ENCODE peak calls at places on chromosomes 13 and 19, in four cellular contexts. C is WTC11, M is SK-N-SH, E is K562. H is an unnamed sample.

GRCh38 chr13:100333141-100333540 is 244.2 kb downstream of the PCCA start:
- DNase-seq in C (no peak), M (no peak), E (no peak), H (no peak)

GRCh38 chr19:756232-756631 is 5.3 kb downstream of the MISP start:
- DNase-seq in C (no peak), M (peak), E (peak), H (peak)

GRCh38 chr13:50378513-50378970 is 363.3 kb downstream of the KCNRG start:
- DNase-seq in C (no peak), M (no peak), E (no peak), H (no peak)

GRCh38 chr13:113816925-113817859 is 46.7 kb downstream of the GAS6 start:
- DNase-seq in C (peak), M (peak), E (peak), H (peak)

GRCh38 chr19:1113278-1113985 is 9.6 kb downstream of the GPX4 start:
- DNase-seq in C (peak), M (peak), E (peak), H (peak)

GRCh38 chr13:27667946-27668345 is 46.3 kb downstream of the POLR1D start:
- DNase-seq in C (no peak), M (peak), E (peak), H (no peak)

GRCh38 chr13:59360108-59360507 is 803.6 kb downstream of the DIAPH3 start:
- DNase-seq in C (no peak), M (no peak), E (no peak), H (no peak)

GRCh38 chr13:114099191-114099590 is 33.2 kb downstream of the RASA3 start:
- DNase-seq in C (peak), M (peak), E (peak), H (peak)

GRCh38 chr13:85501616-85502015 is 297.6 kb downstream of the SLITRK6 start:
- DNase-seq in C (no peak), M (no peak), E (no peak), H (no peak)

GRCh38 chr13:30607908-30608307 is 9.8 kb upstream of the USPL1 start:
- DNase-seq in C (no peak), M (no peak), E (no peak), H (no peak)

GRCh38 chr19:19606021-19606420 is 12.5 kb downstream of the PBX4 start:
- DNase-seq in C (no peak), M (no peak), E (no peak), H (no peak)

GRCh38 chr13:99190147-99190985 is 10.3 kb upstream of the UBAC2 start:
- DNase-seq in C (no peak), M (no peak), E (no peak), H (no peak)

GRCh38 chr19:32421589-32422361 is 16.2 kb downstream of the DPY19L3 start:
- DNase-seq in C (no peak), M (no peak), E (peak), H (no peak)

GRCh38 chr19:7833225-7834156 is 3.5 kb downstream of the EVI5L start:
- DNase-seq in C (no peak), M (no peak), E (peak), H (peak)

GRCh38 chr19:50658438-50659317 is 9.4 kb downstream of the C19orf81 start:
- DNase-seq in C (peak), M (peak), E (peak), H (no peak)

GRCh38 chr19:662207-662961 is 630 bp downstream of the RNF126 start:
- DNase-seq in C (peak), M (peak), E (peak), H (peak)

GRCh38 chr19:46761418-46761831 is 15.2 kb upstream of the STRN4 start:
- DNase-seq in C (no peak), M (no peak), E (no peak), H (peak)

GRCh38 chr13:42047561-42048322 is 706 bp upstream of the DGKH start:
- DNase-seq in C (peak), M (peak), E (peak), H (no peak)

GRCh38 chr19:2960120-2960519 is 15.3 kb upstream of the ZNF77 start:
- DNase-seq in C (no peak), M (no peak), E (no peak), H (no peak)

GRCh38 chr19:2964874-2965273 is 12.5 kb upstream of the TLE6 start:
- DNase-seq in C (no peak), M (no peak), E (no peak), H (no peak)

GRCh38 chr19:2957160-2957559 is 12.4 kb upstream of the ZNF77 start:
- DNase-seq in C (no peak), M (no peak), E (no peak), H (no peak)

GRCh38 chr19:2963122-2963521 is 14.2 kb upstream of the TLE6 start:
- DNase-seq in C (no peak), M (no peak), E (no peak), H (no peak)

GRCh38 chr19:2962018-2962670 is 15.2 kb upstream of the TLE6 start:
- DNase-seq in C (peak), M (peak), E (peak), H (peak)
- TF ChIP-seq FOXJ3 in C (no peak), M (no peak), E (no peak), H (no peak)

GRCh38 chr19:39737351-39737750 is 478 bp downstream of the CLC start:
- DNase-seq in C (no peak), M (no peak), E (no peak), H (no peak)
- TF ChIP-seq FOXJ3 in C (no peak), M (no peak), E (no peak), H (no peak)

GRCh38 chr13:109782823-109783411 is 3.5 kb downstream of the IRS2 start:
- DNase-seq in C (no peak), M (peak), E (no peak), H (no peak)

GRCh38 chr13:109785141-109785891 is 1.1 kb downstream of the IRS2 start:
- DNase-seq in C (peak), M (peak), E (no peak), H (no peak)

GRCh38 chr13:109784590-109785140 is 1.7 kb downstream of the IRS2 start:
- DNase-seq in C (peak), M (peak), E (no peak), H (no peak)

GRCh38 chr13:109783447-109783814 is 3.0 kb downstream of the IRS2 start:
- DNase-seq in C (peak), M (peak), E (no peak), H (no peak)

GRCh38 chr13:109783815-109784589 is 2.4 kb downstream of the IRS2 start:
- DNase-seq in C (peak), M (peak), E (no peak), H (no peak)
- TF ChIP-seq FOXJ3 in C (no peak), M (no peak), E (no peak), H (no peak)

GRCh38 chr13:47250141-47250540 is 353.3 kb upstream of the HTR2A start:
- DNase-seq in C (no peak), M (no peak), E (no peak), H (no peak)
- TF ChIP-seq FOXJ3 in C (no peak), M (no peak), E (no peak), H (no peak)

DNA sequence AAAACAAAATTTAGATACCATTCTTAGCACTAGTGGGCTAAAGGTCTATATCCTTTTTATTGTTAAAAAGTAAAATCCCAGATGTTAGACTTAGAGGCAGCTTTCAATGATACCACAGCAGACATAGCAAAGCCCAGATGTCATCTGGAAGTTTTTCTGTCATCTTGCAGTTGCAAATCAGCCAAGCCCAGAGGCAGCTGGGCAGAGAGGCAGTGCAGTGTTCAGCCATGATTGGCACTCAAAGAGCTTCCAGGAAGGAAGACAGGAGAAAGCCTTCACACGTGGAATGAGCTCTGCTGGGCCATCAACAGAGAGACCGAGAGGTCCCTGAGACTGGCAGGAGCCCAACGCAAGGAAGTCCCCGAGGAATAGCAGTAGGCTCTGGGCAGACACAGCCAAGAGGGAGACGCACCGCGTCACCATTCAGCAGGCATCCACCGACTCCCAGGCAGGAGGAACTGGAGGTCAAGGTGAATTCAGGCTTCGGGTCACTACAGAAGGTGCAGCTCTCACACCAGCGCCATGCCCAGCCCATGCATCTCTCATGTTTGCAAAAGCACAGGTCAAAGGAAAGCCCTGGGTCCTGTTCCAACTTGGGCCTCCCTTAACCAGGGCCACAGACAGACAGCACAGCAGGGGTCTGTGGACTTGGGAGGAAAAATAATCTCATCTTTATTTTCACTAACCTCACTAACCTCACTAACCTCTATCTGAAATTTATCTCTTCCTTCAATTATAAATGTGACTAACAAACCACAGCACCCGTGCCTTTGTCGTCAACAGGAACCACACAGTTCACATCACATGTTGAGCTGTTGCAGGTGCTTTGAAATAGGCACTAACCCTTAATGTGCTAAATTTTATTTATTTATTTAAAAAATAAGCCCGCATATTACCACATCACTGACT is 54.9 kb downstream of the TUBGCP3 start:
- DNase-seq in C (no peak), M (peak), E (no peak), H (no peak)
- TF ChIP-seq FOXJ3 in C (no peak), M (no peak), E (no peak), H (no peak)